ENCODE peak calls at places on chromosome 22, in five cellular contexts. One of them, this sample, is unnamed.

GRCh38 chr22:49752598-49753091 is 75.0 kb downstream of the BRD1 start:
- DNase-seq in H54: no peak
- DNase-seq in stimulated activated CD4-positive, alpha-beta T cell treated with anti-CD3 and anti-CD28 coated beads, Interleukin-12 subunit alpha, Interleukin-12 subunit beta, amount 100 ng/mL, for 48 hours: no peak
- DNase-seq in EL: no peak
- DNase-seq in B cell: no peak
- DNase-seq in this sample: no peak

GRCh38 chr22:39283312-39284141 is 35.9 kb downstream of the RPL3 start:
- DNase-seq in H54: peak; percentile 86
- DNase-seq in stimulated activated CD4-positive, alpha-beta T cell treated with anti-CD3 and anti-CD28 coated beads, Interleukin-12 subunit alpha, Interleukin-12 subunit beta, amount 100 ng/mL, for 48 hours: no peak
- DNase-seq in EL: peak; percentile 92
- DNase-seq in B cell: no peak
- DNase-seq in this sample: no peak

GRCh38 chr22:48960576-48960975 is 867.1 kb downstream of the BRD1 start:
- DNase-seq in H54: no peak
- DNase-seq in stimulated activated CD4-positive, alpha-beta T cell treated with anti-CD3 and anti-CD28 coated beads, Interleukin-12 subunit alpha, Interleukin-12 subunit beta, amount 100 ng/mL, for 48 hours: no peak
- DNase-seq in EL: no peak
- DNase-seq in B cell: no peak
- DNase-seq in this sample: no peak

GRCh38 chr22:35904332-35904692 is 124.3 kb downstream of the RBFOX2 start:
- DNase-seq in H54: no peak
- DNase-seq in stimulated activated CD4-positive, alpha-beta T cell treated with anti-CD3 and anti-CD28 coated beads, Interleukin-12 subunit alpha, Interleukin-12 subunit beta, amount 100 ng/mL, for 48 hours: no peak
- DNase-seq in EL: no peak
- DNase-seq in B cell: no peak
- DNase-seq in this sample: no peak

GRCh38 chr22:22151308-22151707 is 93.3 kb upstream of the VPREB1 start:
- DNase-seq in H54: no peak
- DNase-seq in stimulated activated CD4-positive, alpha-beta T cell treated with anti-CD3 and anti-CD28 coated beads, Interleukin-12 subunit alpha, Interleukin-12 subunit beta, amount 100 ng/mL, for 48 hours: no peak
- DNase-seq in EL: no peak
- DNase-seq in B cell: no peak
- DNase-seq in this sample: no peak

GRCh38 chr22:37739611-37740049 is 42.8 kb downstream of the TRIOBP start:
- DNase-seq in H54: no peak
- DNase-seq in stimulated activated CD4-positive, alpha-beta T cell treated with anti-CD3 and anti-CD28 coated beads, Interleukin-12 subunit alpha, Interleukin-12 subunit beta, amount 100 ng/mL, for 48 hours: no peak
- DNase-seq in EL: no peak
- DNase-seq in B cell: no peak
- DNase-seq in this sample: no peak

GRCh38 chr22:45318558-45319318 is 9.0 kb downstream of the FAM118A start:
- DNase-seq in H54: no peak
- DNase-seq in stimulated activated CD4-positive, alpha-beta T cell treated with anti-CD3 and anti-CD28 coated beads, Interleukin-12 subunit alpha, Interleukin-12 subunit beta, amount 100 ng/mL, for 48 hours: no peak
- DNase-seq in EL: no peak
- DNase-seq in B cell: peak; percentile 41
- DNase-seq in this sample: peak; percentile 76

GRCh38 chr22:29202231-29203192 is 3.2 kb upstream of the EMID1 start:
- DNase-seq in H54: no peak
- DNase-seq in stimulated activated CD4-positive, alpha-beta T cell treated with anti-CD3 and anti-CD28 coated beads, Interleukin-12 subunit alpha, Interleukin-12 subunit beta, amount 100 ng/mL, for 48 hours: peak; percentile 67
- DNase-seq in EL: no peak
- DNase-seq in B cell: peak; percentile 69
- DNase-seq in this sample: peak; percentile 92

GRCh38 chr22:44180706-44181032 is at the start of gene PARVG:
- DNase-seq in H54: no peak
- DNase-seq in stimulated activated CD4-positive, alpha-beta T cell treated with anti-CD3 and anti-CD28 coated beads, Interleukin-12 subunit alpha, Interleukin-12 subunit beta, amount 100 ng/mL, for 48 hours: no peak
- DNase-seq in EL: no peak
- DNase-seq in B cell: peak; percentile 77
- DNase-seq in this sample: peak; percentile 85

GRCh38 chr22:37331034-37331428 is 48.7 kb downstream of the CYTH4 start:
- DNase-seq in H54: peak; percentile 71
- DNase-seq in stimulated activated CD4-positive, alpha-beta T cell treated with anti-CD3 and anti-CD28 coated beads, Interleukin-12 subunit alpha, Interleukin-12 subunit beta, amount 100 ng/mL, for 48 hours: no peak
- DNase-seq in EL: peak; percentile 66
- DNase-seq in B cell: no peak
- DNase-seq in this sample: no peak

GRCh38 chr22:20573830-20574615 is 66.6 kb downstream of the MED15 start:
- DNase-seq in H54: no peak
- DNase-seq in stimulated activated CD4-positive, alpha-beta T cell treated with anti-CD3 and anti-CD28 coated beads, Interleukin-12 subunit alpha, Interleukin-12 subunit beta, amount 100 ng/mL, for 48 hours: no peak
- DNase-seq in EL: no peak
- DNase-seq in B cell: no peak
- DNase-seq in this sample: no peak

GRCh38 chr22:48929276-48929790 is 898.3 kb downstream of the BRD1 start:
- DNase-seq in H54: no peak
- DNase-seq in stimulated activated CD4-positive, alpha-beta T cell treated with anti-CD3 and anti-CD28 coated beads, Interleukin-12 subunit alpha, Interleukin-12 subunit beta, amount 100 ng/mL, for 48 hours: no peak
- DNase-seq in EL: no peak
- DNase-seq in B cell: no peak
- DNase-seq in this sample: no peak

GRCh38 chr22:44448271-44448780 is 49.7 kb downstream of the RTL6 start:
- DNase-seq in H54: peak; percentile 68
- DNase-seq in stimulated activated CD4-positive, alpha-beta T cell treated with anti-CD3 and anti-CD28 coated beads, Interleukin-12 subunit alpha, Interleukin-12 subunit beta, amount 100 ng/mL, for 48 hours: no peak
- DNase-seq in EL: peak; percentile 98
- DNase-seq in B cell: no peak
- DNase-seq in this sample: no peak

GRCh38 chr22:39313258-39314001 is 6.0 kb downstream of the RPL3 start:
- DNase-seq in H54: no peak
- DNase-seq in stimulated activated CD4-positive, alpha-beta T cell treated with anti-CD3 and anti-CD28 coated beads, Interleukin-12 subunit alpha, Interleukin-12 subunit beta, amount 100 ng/mL, for 48 hours: no peak
- DNase-seq in EL: peak; percentile 25
- DNase-seq in B cell: no peak
- DNase-seq in this sample: no peak

GRCh38 chr22:49358041-49358440 is 469.6 kb downstream of the BRD1 start:
- DNase-seq in H54: no peak
- DNase-seq in stimulated activated CD4-positive, alpha-beta T cell treated with anti-CD3 and anti-CD28 coated beads, Interleukin-12 subunit alpha, Interleukin-12 subunit beta, amount 100 ng/mL, for 48 hours: no peak
- DNase-seq in EL: no peak
- DNase-seq in B cell: no peak
- DNase-seq in this sample: no peak

GRCh38 chr22:30906411-30906810 is 62.2 kb downstream of the MORC2 start:
- DNase-seq in H54: no peak
- DNase-seq in stimulated activated CD4-positive, alpha-beta T cell treated with anti-CD3 and anti-CD28 coated beads, Interleukin-12 subunit alpha, Interleukin-12 subunit beta, amount 100 ng/mL, for 48 hours: no peak
- DNase-seq in EL: no peak
- DNase-seq in B cell: no peak
- DNase-seq in this sample: no peak

GRCh38 chr22:20829735-20830134 is 28.9 kb downstream of the PI4KA start:
- DNase-seq in H54: no peak
- DNase-seq in stimulated activated CD4-positive, alpha-beta T cell treated with anti-CD3 and anti-CD28 coated beads, Interleukin-12 subunit alpha, Interleukin-12 subunit beta, amount 100 ng/mL, for 48 hours: no peak
- DNase-seq in EL: no peak
- DNase-seq in B cell: no peak
- DNase-seq in this sample: no peak

GRCh38 chr22:45775569-45776312 is 104.1 kb downstream of the ATXN10 start:
- DNase-seq in H54: no peak
- DNase-seq in stimulated activated CD4-positive, alpha-beta T cell treated with anti-CD3 and anti-CD28 coated beads, Interleukin-12 subunit alpha, Interleukin-12 subunit beta, amount 100 ng/mL, for 48 hours: no peak
- DNase-seq in EL: no peak
- DNase-seq in B cell: peak; percentile 45
- DNase-seq in this sample: peak; percentile 64

GRCh38 chr22:25892678-25893077 is 150.7 kb downstream of the MYO18B start:
- DNase-seq in H54: no peak
- DNase-seq in stimulated activated CD4-positive, alpha-beta T cell treated with anti-CD3 and anti-CD28 coated beads, Interleukin-12 subunit alpha, Interleukin-12 subunit beta, amount 100 ng/mL, for 48 hours: no peak
- DNase-seq in EL: no peak
- DNase-seq in B cell: no peak
- DNase-seq in this sample: no peak

GRCh38 chr22:50705219-50705691 is 32.6 kb downstream of the SHANK3 start:
- DNase-seq in H54: no peak
- DNase-seq in stimulated activated CD4-positive, alpha-beta T cell treated with anti-CD3 and anti-CD28 coated beads, Interleukin-12 subunit alpha, Interleukin-12 subunit beta, amount 100 ng/mL, for 48 hours: no peak
- DNase-seq in EL: no peak
- DNase-seq in B cell: no peak
- DNase-seq in this sample: no peak

GRCh38 chr22:42970029-42970428 is 44.9 kb downstream of the PACSIN2 start:
- DNase-seq in H54: no peak
- DNase-seq in stimulated activated CD4-positive, alpha-beta T cell treated with anti-CD3 and anti-CD28 coated beads, Interleukin-12 subunit alpha, Interleukin-12 subunit beta, amount 100 ng/mL, for 48 hours: no peak
- DNase-seq in EL: no peak
- DNase-seq in B cell: no peak
- DNase-seq in this sample: peak; percentile 57

GRCh38 chr22:36870250-36870649 is 9.4 kb downstream of the NCF4 start:
- DNase-seq in H54: peak; percentile 26
- DNase-seq in stimulated activated CD4-positive, alpha-beta T cell treated with anti-CD3 and anti-CD28 coated beads, Interleukin-12 subunit alpha, Interleukin-12 subunit beta, amount 100 ng/mL, for 48 hours: no peak
- DNase-seq in EL: no peak
- DNase-seq in B cell: no peak
- DNase-seq in this sample: no peak

GRCh38 chr22:35835267-35835997 is 117.8 kb downstream of the APOL5 start:
- DNase-seq in H54: no peak
- DNase-seq in stimulated activated CD4-positive, alpha-beta T cell treated with anti-CD3 and anti-CD28 coated beads, Interleukin-12 subunit alpha, Interleukin-12 subunit beta, amount 100 ng/mL, for 48 hours: no peak
- DNase-seq in EL: peak; percentile 58
- DNase-seq in B cell: no peak
- DNase-seq in this sample: no peak

GRCh38 chr22:49812838-49813237 is 14.8 kb downstream of the BRD1 start:
- DNase-seq in H54: no peak
- DNase-seq in stimulated activated CD4-positive, alpha-beta T cell treated with anti-CD3 and anti-CD28 coated beads, Interleukin-12 subunit alpha, Interleukin-12 subunit beta, amount 100 ng/mL, for 48 hours: no peak
- DNase-seq in EL: peak; percentile 56
- DNase-seq in B cell: no peak
- DNase-seq in this sample: no peak

GRCh38 chr22:19663286-19663815 is 51.0 kb upstream of the SEPTIN5 start:
- DNase-seq in H54: peak; percentile 20
- DNase-seq in stimulated activated CD4-positive, alpha-beta T cell treated with anti-CD3 and anti-CD28 coated beads, Interleukin-12 subunit alpha, Interleukin-12 subunit beta, amount 100 ng/mL, for 48 hours: no peak
- DNase-seq in EL: peak; percentile 56
- DNase-seq in B cell: no peak
- DNase-seq in this sample: no peak

GRCh38 chr22:19174106-19175025 is 4.2 kb downstream of the SLC25A1 start:
- DNase-seq in H54: peak; percentile 72
- DNase-seq in stimulated activated CD4-positive, alpha-beta T cell treated with anti-CD3 and anti-CD28 coated beads, Interleukin-12 subunit alpha, Interleukin-12 subunit beta, amount 100 ng/mL, for 48 hours: no peak
- DNase-seq in EL: peak; percentile 87
- DNase-seq in B cell: peak; percentile 75
- DNase-seq in this sample: no peak

GRCh38 chr22:20761536-20761935 is 12.4 kb upstream of the SERPIND1 start:
- DNase-seq in H54: no peak
- DNase-seq in stimulated activated CD4-positive, alpha-beta T cell treated with anti-CD3 and anti-CD28 coated beads, Interleukin-12 subunit alpha, Interleukin-12 subunit beta, amount 100 ng/mL, for 48 hours: no peak
- DNase-seq in EL: peak; percentile 48
- DNase-seq in B cell: no peak
- DNase-seq in this sample: no peak

GRCh38 chr22:40720538-40721256 is 41.4 kb downstream of the MCHR1 start:
- DNase-seq in H54: no peak
- DNase-seq in stimulated activated CD4-positive, alpha-beta T cell treated with anti-CD3 and anti-CD28 coated beads, Interleukin-12 subunit alpha, Interleukin-12 subunit beta, amount 100 ng/mL, for 48 hours: no peak
- DNase-seq in EL: peak; percentile 35
- DNase-seq in B cell: no peak
- DNase-seq in this sample: no peak

GRCh38 chr22:42388130-42388797 is 43.9 kb downstream of the NFAM1 start:
- DNase-seq in H54: no peak
- DNase-seq in stimulated activated CD4-positive, alpha-beta T cell treated with anti-CD3 and anti-CD28 coated beads, Interleukin-12 subunit alpha, Interleukin-12 subunit beta, amount 100 ng/mL, for 48 hours: no peak
- DNase-seq in EL: no peak
- DNase-seq in B cell: no peak
- DNase-seq in this sample: no peak

GRCh38 chr22:48501231-48501750 is 1326.4 kb downstream of the BRD1 start:
- DNase-seq in H54: no peak
- DNase-seq in stimulated activated CD4-positive, alpha-beta T cell treated with anti-CD3 and anti-CD28 coated beads, Interleukin-12 subunit alpha, Interleukin-12 subunit beta, amount 100 ng/mL, for 48 hours: no peak
- DNase-seq in EL: no peak
- DNase-seq in B cell: no peak
- DNase-seq in this sample: no peak

GRCh38 chr22:47558828-47559700 is 796.6 kb downstream of the TBC1D22A start:
- DNase-seq in H54: no peak
- DNase-seq in stimulated activated CD4-positive, alpha-beta T cell treated with anti-CD3 and anti-CD28 coated beads, Interleukin-12 subunit alpha, Interleukin-12 subunit beta, amount 100 ng/mL, for 48 hours: no peak
- DNase-seq in EL: no peak
- DNase-seq in B cell: no peak
- DNase-seq in this sample: no peak

GRCh38 chr22:39430576-39431150 is 26.1 kb upstream of the MGAT3 start:
- DNase-seq in H54: no peak
- DNase-seq in stimulated activated CD4-positive, alpha-beta T cell treated with anti-CD3 and anti-CD28 coated beads, Interleukin-12 subunit alpha, Interleukin-12 subunit beta, amount 100 ng/mL, for 48 hours: no peak
- DNase-seq in EL: no peak
- DNase-seq in B cell: no peak
- DNase-seq in this sample: no peak

GRCh38 chr22:44111562-44112155 is 69.1 kb upstream of the PARVG start:
- DNase-seq in H54: no peak
- DNase-seq in stimulated activated CD4-positive, alpha-beta T cell treated with anti-CD3 and anti-CD28 coated beads, Interleukin-12 subunit alpha, Interleukin-12 subunit beta, amount 100 ng/mL, for 48 hours: no peak
- DNase-seq in EL: no peak
- DNase-seq in B cell: no peak
- DNase-seq in this sample: no peak

GRCh38 chr22:22919041-22919440 is 31.4 kb downstream of the IGLL5 start:
- DNase-seq in H54: no peak
- DNase-seq in stimulated activated CD4-positive, alpha-beta T cell treated with anti-CD3 and anti-CD28 coated beads, Interleukin-12 subunit alpha, Interleukin-12 subunit beta, amount 100 ng/mL, for 48 hours: no peak
- DNase-seq in EL: no peak
- DNase-seq in B cell: no peak
- DNase-seq in this sample: no peak